ENCODE peak calls at places on chromosomes 5 and 9, in five cellular contexts. R, L, S, O and D are unnamed samples. For H3K27me3 and H3K4me1, the result is how much of the 10 kb centered on the place peaks cover.

GRCh38 chr5:137099651-137100050 is 399.5 kb downstream of the SPOCK1 start:
- DNase-seq in R (no peak), S (no peak), O (no peak), L (no peak), D (no peak)

GRCh38 chr9:94644543-94644942 is 5.2 kb upstream of the FBP1 start:
- DNase-seq in O (no peak), L (no peak), R (no peak), S (no peak), D (no peak)

GRCh38 chr5:133113331-133114061 is 61.7 kb downstream of the HSPA4 start:
- DNase-seq in S (no peak), R (no peak), L (no peak), O (no peak), D (no peak)

GRCh38 chr9:42852133-42852532 is 668.7 kb downstream of the SPATA31A6 start:
- DNase-seq in O (no peak), S (peak), R (no peak), L (peak), D (no peak)

GRCh38 chr9:77663754-77664153 is 15.6 kb upstream of the GNA14 start:
- DNase-seq in L (peak), O (no peak), S (peak), R (no peak), D (no peak)

GRCh38 chr9:27395484-27395921 is 98.6 kb upstream of the EQTN start:
- DNase-seq in S (no peak), L (no peak), R (no peak), O (no peak), D (no peak)

GRCh38 chr5:117463836-117464235 is 889.2 kb upstream of the SEMA6A start:
- DNase-seq in S (no peak), L (no peak), R (no peak), O (no peak), D (no peak)

GRCh38 chr9:91465420-91465819 is 41.8 kb upstream of the NFIL3 start:
- DNase-seq in S (no peak), L (no peak), O (no peak), R (no peak), D (no peak)

GRCh38 chr9:35464056-35465025 is 25.6 kb upstream of the RUSC2 start:
- DNase-seq in L (no peak), O (no peak), R (no peak), S (no peak), D (no peak)

GRCh38 chr9:117775576-117775975 is 71.4 kb downstream of the TLR4 start:
- DNase-seq in S (no peak), O (no peak), R (no peak), L (no peak), D (no peak)

GRCh38 chr5:72991394-72991793 is 35.6 kb downstream of the FCHO2 start:
- DNase-seq in O (no peak), L (no peak), S (no peak), R (no peak), D (no peak)

GRCh38 chr9:93589688-93590087 is 13.3 kb downstream of the PHF2 start:
- DNase-seq in R (no peak), L (no peak), O (no peak), S (no peak), D (no peak)

GRCh38 chr9:79764377-79764776 is 192.6 kb downstream of the TLE4 start:
- DNase-seq in L (no peak), S (peak), R (no peak), O (no peak), D (no peak)

GRCh38 chr9:98869078-98869745 is 61.7 kb downstream of the GALNT12 start:
- DNase-seq in S (no peak), O (no peak), L (no peak), R (no peak), D (no peak)

GRCh38 chr9:104094534-104095020 is 468 bp downstream of the SMC2 start:
- DNase-seq in S (no peak), R (no peak), L (no peak), O (no peak), D (no peak)

GRCh38 chr5:59923465-59923864 is 29.9 kb upstream of the PDE4D start:
- DNase-seq in R (no peak), O (no peak), S (no peak), L (no peak), D (no peak)

GRCh38 chr9:134525841-134526797 is 115.5 kb upstream of the COL5A1 start:
- DNase-seq in L (no peak), R (no peak), O (no peak), S (no peak), D (no peak)

GRCh38 chr5:144361406-144361805 is 190.7 kb downstream of the KCTD16 start:
- DNase-seq in S (no peak), L (no peak), R (no peak), O (no peak), D (no peak)

GRCh38 chr5:57825026-57825683 is 342.5 kb upstream of the ACTBL2 start:
- DNase-seq in L (no peak), O (no peak), R (no peak), S (no peak), D (no peak)

GRCh38 chr5:106675674-106676073 is 995.1 kb downstream of the EFNA5 start:
- DNase-seq in L (no peak), O (no peak), S (no peak), R (no peak), D (no peak)

GRCh38 chr9:34624475-34624984 is 4.2 kb upstream of the DCTN3 start:
- DNase-seq in R (no peak), S (no peak), O (no peak), L (no peak), D (no peak)

GRCh38 chr9:77725820-77726219 is 77.7 kb upstream of the GNA14 start:
- DNase-seq in O (no peak), L (no peak), R (no peak), S (no peak), D (no peak)

GRCh38 chr5:36928947-36929346 is 52.4 kb downstream of the NIPBL start:
- DNase-seq in S (no peak), R (no peak), L (no peak), O (no peak), D (no peak)

GRCh38 chr5:153352685-153353219 is 137.7 kb upstream of the GRIA1 start:
- DNase-seq in L (no peak), O (no peak), S (no peak), R (no peak), D (no peak)

GRCh38 chr9:128249914-128250838 is 25.6 kb downstream of the GOLGA2 start:
- DNase-seq in L (peak), R (peak), O (peak), S (peak), D (peak)

GRCh38 chr5:10675177-10675700 is 85.8 kb downstream of the DAP start:
- DNase-seq in R (no peak), L (no peak), O (no peak), S (no peak), D (no peak)

GRCh38 chr5:137666109-137666850 is 69.6 kb downstream of the KLHL3 start:
- DNase-seq in O (no peak), S (no peak), L (peak), R (no peak), D (no peak)

GRCh38 chr9:113912816-113913215 is 36.7 kb downstream of the ZNF618 start:
- DNase-seq in R (no peak), S (no peak), L (no peak), O (no peak), D (no peak)

GRCh38 chr9:113909421-113909820 is 33.3 kb downstream of the ZNF618 start:
- DNase-seq in S (no peak), O (no peak), R (no peak), L (no peak), D (no peak)

GRCh38 chr9:113907282-113907681 is 31.2 kb downstream of the ZNF618 start:
- DNase-seq in O (no peak), L (no peak), S (no peak), R (no peak), D (no peak)

GRCh38 chr9:113911850-113912249 is 35.7 kb downstream of the ZNF618 start:
- DNase-seq in R (no peak), O (no peak), L (no peak), S (no peak), D (no peak)

GRCh38 chr9:113910036-113910639 is 34.0 kb downstream of the ZNF618 start:
- DNase-seq in R (no peak), S (no peak), L (peak), O (no peak), D (no peak)
- H3K27me3 ChIP-seq in R (under half), S (under half), L (under half), O (under half), D (under half)

GRCh38 chr5:140973550-140973949 is 7.3 kb downstream of the PCDHAC2 start:
- DNase-seq in R (no peak), L (no peak), S (no peak), O (no peak), D (no peak)
- H3K4me1 ChIP-seq in R (under half), L (under half), S (under half), O (under half), D (under half)

DNA sequence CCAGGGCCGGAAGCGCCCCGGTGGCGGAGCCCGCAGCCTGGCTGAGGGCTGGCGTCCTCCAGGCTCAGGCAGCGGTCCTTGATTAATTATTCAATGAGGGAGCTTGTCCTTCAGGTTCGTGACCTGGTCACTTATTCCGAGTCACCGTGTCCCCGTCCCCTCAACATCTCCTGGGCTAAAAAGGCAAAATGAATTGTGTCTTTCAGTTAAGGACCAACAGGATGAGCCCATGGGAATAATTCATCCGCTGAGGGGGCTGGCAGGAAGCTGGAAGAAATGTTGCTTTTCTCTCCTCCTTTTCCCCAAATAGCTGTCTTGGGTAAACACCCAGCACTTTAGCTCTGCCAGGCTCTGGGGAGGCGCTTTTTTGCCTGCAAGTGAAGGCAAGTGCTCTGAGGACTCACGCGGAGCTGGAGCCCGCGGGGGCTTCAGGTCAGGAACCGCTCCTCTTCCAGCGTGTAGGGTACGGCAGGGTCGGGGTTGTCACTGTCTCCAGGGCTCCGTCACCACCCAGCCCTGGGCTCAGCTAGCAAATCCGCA is 13.1 kb downstream of the KCNT1 start:
- DNase-seq in R (no peak), S (no peak), L (no peak), O (no peak), D (no peak)
- H3K27me3 ChIP-seq in R (half or more), S (under half), L (under half), O (under half), D (under half)

DNA sequence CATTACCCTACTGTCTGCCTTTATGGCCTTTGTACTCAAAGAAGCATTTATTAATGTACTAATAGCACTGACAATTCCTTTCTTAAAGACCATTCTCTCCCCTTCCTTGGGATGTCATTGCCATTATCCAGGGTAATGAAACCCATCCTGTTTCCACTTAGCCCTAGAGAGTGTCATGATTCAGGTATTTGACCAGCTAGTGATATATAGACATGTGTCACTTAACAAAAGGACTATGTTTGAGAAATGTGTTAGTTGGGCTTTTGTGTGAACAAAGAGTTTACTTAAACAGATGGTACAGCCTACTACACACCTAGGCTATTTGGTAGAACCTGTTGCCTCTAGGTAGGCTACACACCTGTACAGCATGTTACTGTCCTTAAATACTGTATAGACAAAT is 2.0 kb downstream of the ATP6V0E1 start:
- DNase-seq in O (no peak), S (no peak), R (no peak), L (no peak), D (no peak)
- H3K4me1 ChIP-seq in O (under half), S (under half), R (under half), L (under half), D (under half)

GRCh38 chr5:31770157-31770556 is 131.2 kb downstream of the PDZD2 start:
- DNase-seq in S (no peak), L (no peak), O (no peak), R (no peak), D (no peak)

GRCh38 chr5:31771500-31771899 is 132.6 kb downstream of the PDZD2 start:
- DNase-seq in O (no peak), L (no peak), R (no peak), S (no peak), D (no peak)

GRCh38 chr5:31768784-31769183 is 129.9 kb downstream of the PDZD2 start:
- DNase-seq in L (no peak), S (no peak), R (no peak), O (no peak), D (no peak)

GRCh38 chr5:31768046-31768445 is 129.1 kb downstream of the PDZD2 start:
- DNase-seq in L (no peak), R (no peak), S (no peak), O (no peak), D (no peak)

DNA sequence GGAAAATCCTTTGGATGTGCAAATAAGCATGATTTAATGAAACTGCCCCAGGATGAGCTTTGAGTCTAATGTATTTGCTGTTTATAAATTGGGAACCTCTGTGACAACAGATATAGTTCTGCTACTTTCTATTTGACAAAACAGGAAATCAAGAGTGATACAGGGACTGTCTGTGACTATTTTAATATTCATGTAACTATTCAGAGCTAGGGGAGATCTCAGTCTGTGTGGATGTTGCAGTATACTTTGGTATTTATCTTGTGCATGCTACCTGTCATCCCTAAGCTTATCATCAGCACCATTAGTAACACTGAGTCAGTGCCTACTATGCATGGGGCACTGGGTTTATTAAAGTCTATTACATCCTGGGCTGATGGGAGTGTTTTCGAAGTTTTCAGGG is 132.1 kb downstream of the PDZD2 start:
- DNase-seq in O (no peak), L (no peak), S (no peak), R (no peak), D (no peak)
- H3K27me3 ChIP-seq in O (under half), L (under half), S (under half), R (under half), D (under half)

GRCh38 chr5:88141695-88141979 is 127.0 kb downstream of the TMEM161B start:
- DNase-seq in O (no peak), S (no peak), L (no peak), R (no peak), D (no peak)
- H3K4me1 ChIP-seq in O (under half), S (under half), L (under half), R (half or more), D (under half)

GRCh38 chr9:136643596-136644342 is 18.9 kb upstream of the EGFL7 start:
- DNase-seq in O (no peak), L (peak), S (no peak), R (no peak), D (no peak)
- H3K27me3 ChIP-seq in O (under half), L (under half), S (under half), R (half or more), D (under half)

DNA sequence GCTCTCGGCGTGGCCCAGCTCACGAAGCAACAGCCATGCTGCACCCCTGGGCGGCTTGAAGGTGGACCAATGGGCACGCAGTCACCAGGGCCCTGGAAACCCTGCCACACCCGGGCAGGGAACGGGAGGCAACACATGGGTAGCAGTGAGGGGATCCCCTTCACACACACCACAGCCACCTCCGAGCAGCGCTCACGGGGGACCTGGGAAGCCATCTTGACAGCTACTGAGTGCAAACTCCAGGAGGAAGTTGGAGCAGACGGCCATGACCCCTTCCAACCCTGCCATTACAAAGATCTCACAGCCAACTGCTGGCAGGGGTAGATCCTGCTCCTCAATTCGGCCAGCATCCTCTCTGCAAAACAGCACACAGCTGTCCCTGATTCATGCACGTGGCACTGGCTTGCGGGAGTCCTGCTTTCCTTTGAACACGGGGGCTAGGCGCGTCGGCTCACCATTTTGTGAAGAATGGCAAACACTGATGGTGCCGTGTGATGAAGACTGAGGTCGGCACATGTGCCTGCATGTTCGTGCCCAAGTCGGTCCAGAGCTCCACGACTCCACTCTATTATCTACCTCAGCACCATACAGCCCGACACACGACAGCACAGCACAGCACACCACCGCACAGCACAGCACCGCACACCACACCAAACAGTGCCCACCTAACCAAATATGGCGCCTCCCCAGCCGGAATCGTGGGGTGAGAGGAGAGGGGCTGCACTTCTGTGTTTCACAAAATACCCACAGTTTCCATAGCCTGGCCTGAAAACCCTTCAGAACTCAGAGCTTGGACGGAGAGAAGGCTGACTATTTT is 5.0 kb downstream of the UBAC1 start:
- DNase-seq in L (no peak), O (no peak), R (no peak), S (no peak), D (no peak)
- H3K4me1 ChIP-seq in L (under half), O (under half), R (half or more), S (under half), D (under half)